ENCODE peak calls at places on chromosomes 16 and 17, in seven cellular contexts. L, J, E, P, W, Y and Z are unnamed samples.

GRCh38 chr17:68391561-68392268 is 65.6 kb downstream of the WIPI1 start:
- DNase-seq in Y (no peak), W (no peak), L (no peak), J (no peak), E (no peak), P (peak; percentile 76), Z (no peak)

GRCh38 chr17:77256710-77257109 is 115.9 kb downstream of the SEC14L1 start:
- DNase-seq in Y (no peak), L (no peak), W (no peak), J (no peak), P (no peak), E (no peak), Z (no peak)

GRCh38 chr17:74919440-74920305 is 3.4 kb downstream of the USH1G start:
- DNase-seq in J (no peak), E (no peak), L (peak; percentile 43), W (no peak), P (peak; percentile 7), Y (no peak), Z (peak; percentile 40)

GRCh38 chr17:50209472-50210248 is 8.2 kb upstream of the COL1A1 start:
- DNase-seq in E (peak; percentile 99), L (peak; percentile 79), Y (peak; percentile 97), W (peak; percentile 100), J (no peak), P (peak; percentile 100), Z (peak; percentile 47)

GRCh38 chr17:45160505-45161287 is 979 bp upstream of the HEXIM2 start:
- DNase-seq in W (peak; percentile 72), E (no peak), Y (peak; percentile 92), P (peak; percentile 59), L (peak; percentile 84), J (peak; percentile 78), Z (peak; percentile 78)

GRCh38 chr17:40910441-40910841 is 25.4 kb upstream of the KRT20 start:
- DNase-seq in E (peak; percentile 82), Y (no peak), W (peak; percentile 86), P (peak; percentile 77), J (no peak), L (no peak), Z (no peak)

GRCh38 chr16:29825145-29826044 is 5.1 kb downstream of the MVP start:
- DNase-seq in E (no peak), J (no peak), W (peak; percentile 91), Y (peak; percentile 97), L (peak; percentile 66), P (peak; percentile 93), Z (no peak)

GRCh38 chr16:30998852-30999761 is 11.3 kb downstream of the STX1B start:
- DNase-seq in J (no peak), W (peak; percentile 64), L (no peak), P (peak; percentile 45), E (no peak), Y (no peak), Z (no peak)

GRCh38 chr17:6868579-6868978 is 37.0 kb upstream of the TEKT1 start:
- DNase-seq in P (no peak), L (no peak), Y (no peak), W (peak; percentile 25), J (no peak), E (no peak), Z (no peak)

GRCh38 chr17:10099051-10099571 is 99.3 kb downstream of the GAS7 start:
- DNase-seq in J (no peak), P (peak; percentile 87), L (no peak), W (peak; percentile 41), E (peak; percentile 33), Y (no peak), Z (no peak)

GRCh38 chr16:82033683-82034300 is 1.3 kb upstream of the HSD17B2 start:
- DNase-seq in E (no peak), L (peak; percentile 65), J (no peak), Y (no peak), W (no peak), P (no peak), Z (no peak)

GRCh38 chr16:82509636-82510035 is 117.1 kb upstream of the CDH13 start:
- DNase-seq in J (no peak), P (no peak), L (no peak), E (no peak), W (peak; percentile 14), Y (no peak), Z (no peak)

GRCh38 chr16:66273644-66274334 is 92.7 kb upstream of the CDH5 start:
- DNase-seq in J (no peak), P (peak; percentile 69), E (no peak), Y (peak; percentile 60), W (peak; percentile 61), L (no peak), Z (peak; percentile 27)

GRCh38 chr17:79779661-79780365 is 1.9 kb downstream of the CBX2 start:
- DNase-seq in Y (no peak), L (no peak), J (no peak), P (no peak), W (no peak), E (no peak), Z (no peak)

GRCh38 chr17:3535253-3535995 is 22.2 kb downstream of the TRPV3 start:
- DNase-seq in J (peak; percentile 49), W (peak; percentile 77), P (peak; percentile 82), Y (peak; percentile 76), L (peak; percentile 74), E (no peak), Z (peak; percentile 69)

GRCh38 chr17:7587420-7587786 is 2.5 kb downstream of the SOX15 start:
- DNase-seq in J (no peak), P (peak; percentile 94), E (peak; percentile 86), W (peak; percentile 97), Y (no peak), L (no peak), Z (no peak)

GRCh38 chr16:533391-534088 is 6.0 kb downstream of the CAPN15 start:
- DNase-seq in L (peak; percentile 86), Y (no peak), W (no peak), E (no peak), P (no peak), J (peak; percentile 51), Z (no peak)

GRCh38 chr17:64920026-64920418 is 744 bp upstream of the LRRC37A3 start:
- DNase-seq in L (no peak), J (no peak), W (no peak), E (no peak), Y (peak; percentile 57), P (peak; percentile 16), Z (no peak)

GRCh38 chr16:11302977-11303376 is 21.8 kb upstream of the PRM1 start:
- DNase-seq in Y (no peak), J (no peak), P (no peak), E (no peak), L (no peak), W (no peak), Z (no peak)

GRCh38 chr16:88558457-88559442 is 11.5 kb upstream of the ZC3H18 start:
- DNase-seq in P (peak; percentile 70), E (no peak), L (peak; percentile 87), W (peak; percentile 39), J (no peak), Y (peak; percentile 59), Z (peak; percentile 38)

GRCh38 chr17:74853669-74854068 is 6.0 kb downstream of the GRIN2C start:
- DNase-seq in J (no peak), W (no peak), L (no peak), Y (no peak), P (no peak), E (no peak), Z (no peak)

GRCh38 chr16:8849411-8850011 is 19.3 kb downstream of the CARHSP1 start:
- DNase-seq in Y (no peak), W (peak; percentile 46), L (no peak), P (peak; percentile 36), E (no peak), J (no peak), Z (no peak)

GRCh38 chr17:56436142-56436541 is 157.4 kb upstream of the NOG start:
- DNase-seq in L (no peak), J (no peak), P (no peak), W (no peak), E (no peak), Y (no peak), Z (no peak)

GRCh38 chr17:73639322-73639721 is 4.9 kb downstream of the SDK2 start:
- DNase-seq in Y (peak; percentile 4), P (no peak), L (no peak), E (no peak), J (no peak), W (peak; percentile 4), Z (no peak)

GRCh38 chr17:1031711-1032110 is 34.8 kb downstream of the TIMM22 start:
- DNase-seq in W (peak; percentile 60), Y (no peak), L (peak; percentile 50), P (peak; percentile 36), J (no peak), E (no peak), Z (peak; percentile 43)

GRCh38 chr16:80631581-80631980 is 90.8 kb downstream of the DYNLRB2 start:
- DNase-seq in E (peak; percentile 4), J (no peak), Y (no peak), L (no peak), W (peak; percentile 81), P (no peak), Z (no peak)

GRCh38 chr16:88405325-88406060 is 22.7 kb downstream of the ZNF469 start:
- DNase-seq in Y (no peak), L (no peak), W (peak; percentile 53), J (no peak), P (peak; percentile 78), E (no peak), Z (no peak)

DNA sequence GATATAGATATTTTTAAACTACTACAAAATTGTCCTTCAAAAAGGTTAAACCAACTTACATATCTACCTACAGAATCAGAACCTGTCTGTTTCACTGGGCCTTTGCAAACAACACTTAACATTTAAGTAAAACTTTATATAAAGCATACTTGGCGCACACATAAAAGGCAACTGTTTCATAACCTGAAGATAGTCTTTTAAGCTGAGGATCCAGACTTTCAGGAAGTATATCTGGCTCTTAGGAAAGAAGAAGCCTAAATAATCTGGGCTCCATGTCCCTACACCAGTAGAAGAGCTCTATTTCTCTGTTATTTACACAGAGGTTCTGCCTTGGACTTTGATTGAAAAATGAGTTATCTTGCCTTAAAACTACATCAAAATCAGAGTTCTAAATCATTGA is 75.9 kb downstream of the TRIM37 start:
- DNase-seq in L (no peak), J (no peak), W (no peak), P (no peak), Y (no peak), E (no peak), Z (no peak)
- TF ChIP-seq CTCF in L (no peak), J (no peak), W (no peak), P (no peak), Y (no peak), E (no peak), Z (no peak)

GRCh38 chr16:27445502-27446175 is 43.7 kb downstream of the IL21R start:
- DNase-seq in W (no peak), Y (no peak), L (no peak), E (no peak), J (no peak), P (no peak), Z (no peak)
- TF ChIP-seq CTCF in W (no peak), Y (peak; percentile 50), L (no peak), E (no peak), J (no peak), P (no peak), Z (no peak)

DNA sequence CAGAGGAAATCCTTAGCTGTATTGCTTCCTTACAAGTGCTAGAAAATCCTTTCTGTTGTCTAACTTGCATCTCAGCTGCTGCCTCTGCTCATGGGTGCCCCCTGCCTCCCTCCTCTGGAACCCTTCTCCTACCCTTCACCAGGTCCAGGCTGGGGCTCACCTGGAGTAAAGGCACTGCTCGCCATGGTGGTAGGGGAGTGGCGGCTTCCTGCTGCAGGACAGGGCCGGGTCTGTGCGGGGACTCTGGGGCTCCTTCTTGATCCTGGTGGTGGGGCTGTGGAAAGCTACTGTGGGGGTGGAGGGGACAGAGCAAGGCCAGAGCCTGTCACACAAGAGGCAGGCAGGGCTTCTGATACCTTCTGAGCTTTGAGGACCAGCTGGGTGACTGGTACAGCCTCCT is 12.4 kb downstream of the ETV4 start:
- DNase-seq in L (no peak), J (no peak), Y (peak; percentile 26), P (no peak), E (no peak), W (no peak), Z (no peak)
- TF ChIP-seq CTCF in L (no peak), J (no peak), Y (no peak), P (no peak), E (no peak), W (no peak), Z (no peak)

GRCh38 chr17:2331303-2331702 is 5.0 kb downstream of the TSR1 start:
- DNase-seq in J (no peak), Y (no peak), E (no peak), W (no peak), L (no peak), P (no peak), Z (no peak)
- TF ChIP-seq CTCF in J (no peak), Y (no peak), E (no peak), W (no peak), L (no peak), P (no peak), Z (no peak)